ENCODE peak calls at places on chromosomes 7 and 10, in seven cellular contexts. I is activated CD4-positive, alpha-beta T cell treated with anti-CD3 and anti-CD28 coated beads, Interleukin-2, amount 10 ng/mL, durations not matched to agents 7 days and 5 days; U is NCI-H1092; Z is left colon; W is activated CD8-positive, alpha-beta memory T cell treated with anti-CD3 and anti-CD28 coated beads for 48 hours; C is hippocampal formation; K is sciatic nerve. N is an unnamed sample.

GRCh38 chr10:26857991-26858706 is 2.6 kb downstream of the ABI1 start:
- DNase-seq in C (no peak), U (no peak), K (no peak), I (no peak), W (no peak), Z (no peak), N (peak)

GRCh38 chr7:66629222-66629658 is 559 bp downstream of the KCTD7 start:
- DNase-seq in U (no peak), C (no peak), Z (peak), W (no peak), K (peak), I (no peak), N (peak)

GRCh38 chr10:35133586-35133985 is 6.9 kb downstream of the CREM start:
- DNase-seq in W (no peak), C (no peak), U (no peak), Z (no peak), I (no peak), K (no peak), N (no peak)

GRCh38 chr7:2084331-2084730 is 148.4 kb downstream of the MAD1L1 start:
- DNase-seq in I (peak), C (no peak), U (no peak), Z (no peak), W (no peak), K (no peak), N (no peak)

GRCh38 chr7:41029072-41029492 is 673.8 kb downstream of the INHBA start:
- DNase-seq in I (no peak), Z (no peak), W (no peak), C (no peak), K (no peak), U (no peak), N (no peak)

GRCh38 chr7:44972562-44972961 is 6.3 kb downstream of the MYO1G start:
- DNase-seq in Z (no peak), W (no peak), C (no peak), K (no peak), U (no peak), I (no peak), N (no peak)

GRCh38 chr10:34446046-34446445 is 369.1 kb downstream of the PARD3 start:
- DNase-seq in U (no peak), C (no peak), I (no peak), W (no peak), K (no peak), Z (no peak), N (no peak)

GRCh38 chr7:85184599-85185354 is 2.1 kb downstream of the SEMA3D start:
- DNase-seq in W (no peak), I (no peak), C (no peak), U (no peak), Z (peak), K (peak), N (no peak)

GRCh38 chr7:117068511-117069155 is 115.3 kb downstream of the ST7 start:
- DNase-seq in Z (no peak), C (no peak), W (no peak), K (no peak), I (no peak), U (peak), N (no peak)

GRCh38 chr7:17038783-17039170 is 157.0 kb upstream of the AGR3 start:
- DNase-seq in K (no peak), W (no peak), U (no peak), I (no peak), Z (no peak), C (no peak), N (no peak)

GRCh38 chr7:108293190-108293612 is 163.0 kb downstream of the NRCAM start:
- DNase-seq in C (no peak), U (no peak), I (no peak), Z (no peak), W (no peak), K (no peak), N (no peak)

GRCh38 chr10:72253002-72253401 is 20.7 kb upstream of the DDIT4 start:
- DNase-seq in I (no peak), Z (no peak), U (no peak), K (no peak), C (no peak), W (no peak), N (no peak)

GRCh38 chr7:3164363-3164762 is 120.7 kb upstream of the CARD11 start:
- DNase-seq in U (no peak), I (no peak), Z (no peak), C (no peak), K (no peak), W (no peak), N (no peak)

GRCh38 chr10:95196053-95196452 is 2.0 kb downstream of the ACSM6 start:
- DNase-seq in W (no peak), Z (no peak), I (no peak), K (no peak), U (no peak), C (peak), N (no peak)

GRCh38 chr10:5252177-5253037 is 55.8 kb downstream of the AKR1C4 start:
- DNase-seq in Z (no peak), K (no peak), W (no peak), C (no peak), U (no peak), I (no peak), N (no peak)

GRCh38 chr7:149831730-149832219 is 6.4 kb upstream of the ZNF862 start:
- DNase-seq in C (no peak), I (no peak), W (no peak), K (no peak), U (no peak), Z (no peak), N (no peak)

GRCh38 chr10:10901906-10902305 is 115.8 kb upstream of the CELF2 start:
- DNase-seq in W (no peak), C (no peak), K (no peak), I (no peak), Z (no peak), U (no peak), N (no peak)

GRCh38 chr10:30755474-30755873 is 125.9 kb upstream of the LYZL2 start:
- DNase-seq in C (no peak), I (no peak), Z (no peak), U (no peak), W (no peak), K (no peak), N (no peak)

GRCh38 chr10:100520811-100521210 is 1.1 kb upstream of the SEC31B start:
- DNase-seq in K (no peak), I (no peak), W (no peak), U (no peak), C (no peak), Z (no peak), N (no peak)

GRCh38 chr10:77390481-77390891 is 247.1 kb downstream of the KCNMA1 start:
- DNase-seq in I (no peak), C (no peak), W (no peak), K (no peak), Z (no peak), U (no peak), N (no peak)

GRCh38 chr10:8054498-8055407 is at the start of gene GATA3:
- DNase-seq in Z (peak), U (no peak), C (no peak), I (peak), K (no peak), W (peak), N (peak)

GRCh38 chr7:83782628-83783027 is 133.7 kb upstream of the SEMA3E start:
- DNase-seq in K (no peak), W (no peak), U (no peak), C (no peak), Z (no peak), I (no peak), N (no peak)

GRCh38 chr7:87600130-87601124 is at the start of gene ABCB1:
- DNase-seq in U (peak), I (peak), C (peak), K (peak), Z (peak), W (peak), N (peak)

GRCh38 chr10:79044036-79044664 is 24.6 kb upstream of the ZMIZ1 start:
- DNase-seq in U (no peak), C (no peak), K (peak), I (no peak), W (no peak), Z (no peak), N (no peak)

GRCh38 chr7:142478479-142479220 is 220.8 kb upstream of the PRSS58 start:
- DNase-seq in K (no peak), I (peak), U (no peak), W (no peak), Z (peak), C (no peak), N (peak)

GRCh38 chr7:21108182-21108581 is 319.7 kb upstream of the SP4 start:
- DNase-seq in K (no peak), C (no peak), Z (peak), I (no peak), W (no peak), U (peak), N (no peak)

GRCh38 chr10:122391875-122392274 is 17.4 kb downstream of the PLEKHA1 start:
- DNase-seq in K (no peak), I (no peak), C (no peak), U (no peak), Z (no peak), W (no peak), N (no peak)

GRCh38 chr7:105806592-105807266 is 69.7 kb downstream of the ATXN7L1 start:
- DNase-seq in I (peak), Z (no peak), U (no peak), W (peak), C (no peak), K (no peak), N (peak)

GRCh38 chr10:79149662-79150443 is 81.1 kb downstream of the ZMIZ1 start:
- DNase-seq in Z (peak), K (peak), W (peak), U (peak), I (peak), C (no peak), N (no peak)

GRCh38 chr7:101012931-101013330 is 7.0 kb upstream of the MUC17 start:
- DNase-seq in K (no peak), U (no peak), Z (no peak), W (no peak), I (no peak), C (no peak), N (no peak)

GRCh38 chr10:6734286-6734685 is 154.2 kb upstream of the PRKCQ start:
- DNase-seq in U (no peak), Z (no peak), C (no peak), I (no peak), W (no peak), K (no peak), N (no peak)

GRCh38 chr7:2829040-2829439 is 15.1 kb downstream of the GNA12 start:
- DNase-seq in K (no peak), Z (no peak), C (no peak), I (no peak), U (no peak), W (no peak), N (no peak)

GRCh38 chr7:43385856-43386255 is 197.1 kb upstream of the STK17A start:
- DNase-seq in W (peak), C (no peak), Z (no peak), U (no peak), K (no peak), I (no peak), N (no peak)

GRCh38 chr7:87411186-87411585 is 64.3 kb downstream of the ABCB4 start:
- DNase-seq in U (no peak), C (no peak), K (no peak), W (no peak), Z (no peak), I (no peak), N (no peak)

GRCh38 chr7:17095001-17095574 is 203.4 kb upstream of the AHR start:
- DNase-seq in C (no peak), U (no peak), K (no peak), Z (no peak), W (no peak), I (no peak), N (no peak)

GRCh38 chr7:40211291-40212003 is 76.6 kb downstream of the SUGCT start:
- DNase-seq in I (no peak), K (no peak), C (no peak), W (no peak), Z (no peak), U (no peak), N (no peak)

GRCh38 chr10:110556993-110557601 is 10.4 kb upstream of the SMC3 start:
- DNase-seq in K (no peak), W (no peak), C (peak), I (peak), Z (peak), U (no peak), N (peak)

N was measured in germinal center.